ENCODE peak calls at places on chromosomes 5 and 9, in eight cellular contexts. One of them, this sample, is unnamed.
A peak's percentile ranks its signal among the peaks of the same experiment; 100 is the strongest.

GRCh38 chr9:100587375-100587774 is 9.5 kb downstream of the CAVIN4 start:
- DNase-seq in Panc1: no peak
- DNase-seq in stomach: no peak
- DNase-seq in upper lobe of left lung: no peak
- DNase-seq in H1: no peak
- DNase-seq in sigmoid colon: no peak
- DNase-seq in HCT116: peak; percentile 26
- DNase-seq in prostate gland: no peak
- DNase-seq in this sample: no peak

GRCh38 chr5:57724836-57725235 is 242.2 kb upstream of the ACTBL2 start:
- DNase-seq in Panc1: no peak
- DNase-seq in stomach: no peak
- DNase-seq in upper lobe of left lung: no peak
- DNase-seq in H1: no peak
- DNase-seq in sigmoid colon: no peak
- DNase-seq in HCT116: no peak
- DNase-seq in prostate gland: no peak
- DNase-seq in this sample: no peak

GRCh38 chr5:16934123-16934522 is 2.0 kb downstream of the MYO10 start:
- DNase-seq in Panc1: peak; percentile 77
- DNase-seq in stomach: peak; percentile 74
- DNase-seq in upper lobe of left lung: no peak
- DNase-seq in H1: peak; percentile 51
- DNase-seq in sigmoid colon: peak; percentile 69
- DNase-seq in HCT116: peak; percentile 63
- DNase-seq in prostate gland: peak; percentile 50
- DNase-seq in this sample: no peak

GRCh38 chr5:52878671-52879070 is 91.0 kb downstream of the ITGA1 start:
- DNase-seq in Panc1: no peak
- DNase-seq in stomach: no peak
- DNase-seq in upper lobe of left lung: no peak
- DNase-seq in H1: no peak
- DNase-seq in sigmoid colon: no peak
- DNase-seq in HCT116: no peak
- DNase-seq in prostate gland: no peak
- DNase-seq in this sample: no peak

GRCh38 chr5:163433271-163433670 is 4.1 kb upstream of the CCNG1 start:
- DNase-seq in Panc1: no peak
- DNase-seq in stomach: no peak
- DNase-seq in upper lobe of left lung: no peak
- DNase-seq in H1: no peak
- DNase-seq in sigmoid colon: no peak
- DNase-seq in HCT116: no peak
- DNase-seq in prostate gland: no peak
- DNase-seq in this sample: no peak

GRCh38 chr9:78695521-78695920 is 398.6 kb downstream of the PSAT1 start:
- DNase-seq in Panc1: no peak
- DNase-seq in stomach: no peak
- DNase-seq in upper lobe of left lung: peak; percentile 53
- DNase-seq in H1: no peak
- DNase-seq in sigmoid colon: no peak
- DNase-seq in HCT116: no peak
- DNase-seq in prostate gland: no peak
- DNase-seq in this sample: no peak

GRCh38 chr5:34658023-34658422 is 1.9 kb downstream of the RAI14 start:
- DNase-seq in Panc1: no peak
- DNase-seq in stomach: no peak
- DNase-seq in upper lobe of left lung: no peak
- DNase-seq in H1: no peak
- DNase-seq in sigmoid colon: no peak
- DNase-seq in HCT116: no peak
- DNase-seq in prostate gland: no peak
- DNase-seq in this sample: no peak

GRCh38 chr5:174311531-174312269 is 266.2 kb downstream of the NSG2 start:
- DNase-seq in Panc1: no peak
- DNase-seq in stomach: peak; percentile 72
- DNase-seq in upper lobe of left lung: peak; percentile 96
- DNase-seq in H1: no peak
- DNase-seq in sigmoid colon: no peak
- DNase-seq in HCT116: no peak
- DNase-seq in prostate gland: peak; percentile 50
- DNase-seq in this sample: peak; percentile 66

GRCh38 chr9:115157245-115157674 is 39.3 kb upstream of the TNC start:
- DNase-seq in Panc1: no peak
- DNase-seq in stomach: no peak
- DNase-seq in upper lobe of left lung: no peak
- DNase-seq in H1: no peak
- DNase-seq in sigmoid colon: peak; percentile 66
- DNase-seq in HCT116: peak; percentile 49
- DNase-seq in prostate gland: no peak
- DNase-seq in this sample: no peak

GRCh38 chr9:131276107-131276888 is at the start of gene FAM78A:
- DNase-seq in Panc1: no peak
- DNase-seq in stomach: peak; percentile 57
- DNase-seq in upper lobe of left lung: peak; percentile 95
- DNase-seq in H1: no peak
- DNase-seq in sigmoid colon: no peak
- DNase-seq in HCT116: no peak
- DNase-seq in prostate gland: no peak
- DNase-seq in this sample: no peak

GRCh38 chr5:154356958-154357357 is 88.8 kb upstream of the SAP30L start:
- DNase-seq in Panc1: no peak
- DNase-seq in stomach: no peak
- DNase-seq in upper lobe of left lung: no peak
- DNase-seq in H1: no peak
- DNase-seq in sigmoid colon: peak; percentile 4
- DNase-seq in HCT116: no peak
- DNase-seq in prostate gland: no peak
- DNase-seq in this sample: no peak

GRCh38 chr5:30092548-30092947 is 1100.9 kb upstream of the CDH6 start:
- DNase-seq in Panc1: no peak
- DNase-seq in stomach: no peak
- DNase-seq in upper lobe of left lung: no peak
- DNase-seq in H1: no peak
- DNase-seq in sigmoid colon: no peak
- DNase-seq in HCT116: no peak
- DNase-seq in prostate gland: no peak
- DNase-seq in this sample: no peak

GRCh38 chr9:93155716-93156474 is 21.8 kb upstream of the NINJ1 start:
- DNase-seq in Panc1: no peak
- DNase-seq in stomach: no peak
- DNase-seq in upper lobe of left lung: peak; percentile 58
- DNase-seq in H1: no peak
- DNase-seq in sigmoid colon: no peak
- DNase-seq in HCT116: no peak
- DNase-seq in prostate gland: no peak
- DNase-seq in this sample: no peak

GRCh38 chr9:29773676-29774075 is 2200.4 kb upstream of the C9orf72 start:
- DNase-seq in Panc1: no peak
- DNase-seq in stomach: no peak
- DNase-seq in upper lobe of left lung: no peak
- DNase-seq in H1: no peak
- DNase-seq in sigmoid colon: no peak
- DNase-seq in HCT116: no peak
- DNase-seq in prostate gland: no peak
- DNase-seq in this sample: no peak

GRCh38 chr5:64775288-64775687 is 6.6 kb downstream of the CWC27 start:
- DNase-seq in Panc1: no peak
- DNase-seq in stomach: no peak
- DNase-seq in upper lobe of left lung: no peak
- DNase-seq in H1: no peak
- DNase-seq in sigmoid colon: no peak
- DNase-seq in HCT116: no peak
- DNase-seq in prostate gland: no peak
- DNase-seq in this sample: no peak

GRCh38 chr5:39080597-39081204 is 6.5 kb upstream of the RICTOR start:
- DNase-seq in Panc1: no peak
- DNase-seq in stomach: peak; percentile 50
- DNase-seq in upper lobe of left lung: no peak
- DNase-seq in H1: no peak
- DNase-seq in sigmoid colon: peak; percentile 81
- DNase-seq in HCT116: peak; percentile 60
- DNase-seq in prostate gland: peak; percentile 15
- DNase-seq in this sample: no peak

GRCh38 chr9:6715755-6716643 is 41.8 kb upstream of the KDM4C start:
- DNase-seq in Panc1: no peak
- DNase-seq in stomach: peak; percentile 80
- DNase-seq in upper lobe of left lung: peak; percentile 94
- DNase-seq in H1: no peak
- DNase-seq in sigmoid colon: peak; percentile 67
- DNase-seq in HCT116: peak; percentile 56
- DNase-seq in prostate gland: peak; percentile 47
- DNase-seq in this sample: peak; percentile 54

GRCh38 chr5:74639538-74640449 is 734 bp downstream of the ENC1 start:
- DNase-seq in Panc1: no peak
- DNase-seq in stomach: peak; percentile 52
- DNase-seq in upper lobe of left lung: peak; percentile 90
- DNase-seq in H1: no peak
- DNase-seq in sigmoid colon: peak; percentile 72
- DNase-seq in HCT116: no peak
- DNase-seq in prostate gland: peak; percentile 17
- DNase-seq in this sample: no peak

GRCh38 chr9:112135706-112136105 is 39.4 kb downstream of the SUSD1 start:
- DNase-seq in Panc1: no peak
- DNase-seq in stomach: peak; percentile 31
- DNase-seq in upper lobe of left lung: no peak
- DNase-seq in H1: no peak
- DNase-seq in sigmoid colon: no peak
- DNase-seq in HCT116: no peak
- DNase-seq in prostate gland: no peak
- DNase-seq in this sample: no peak

GRCh38 chr5:58069846-58070245 is 390.0 kb downstream of the PLK2 start:
- DNase-seq in Panc1: no peak
- DNase-seq in stomach: no peak
- DNase-seq in upper lobe of left lung: no peak
- DNase-seq in H1: no peak
- DNase-seq in sigmoid colon: no peak
- DNase-seq in HCT116: no peak
- DNase-seq in prostate gland: peak; percentile 34
- DNase-seq in this sample: no peak

GRCh38 chr5:34639852-34640626 is 16.1 kb upstream of the RAI14 start:
- DNase-seq in Panc1: no peak
- DNase-seq in stomach: no peak
- DNase-seq in upper lobe of left lung: no peak
- DNase-seq in H1: no peak
- DNase-seq in sigmoid colon: no peak
- DNase-seq in HCT116: no peak
- DNase-seq in prostate gland: no peak
- DNase-seq in this sample: no peak

GRCh38 chr5:156367602-156368001 is 40.6 kb downstream of the SGCD start:
- DNase-seq in Panc1: no peak
- DNase-seq in stomach: no peak
- DNase-seq in upper lobe of left lung: no peak
- DNase-seq in H1: no peak
- DNase-seq in sigmoid colon: no peak
- DNase-seq in HCT116: no peak
- DNase-seq in prostate gland: no peak
- DNase-seq in this sample: no peak

GRCh38 chr5:96652769-96653455 is 9.3 kb upstream of the CAST start:
- DNase-seq in Panc1: no peak
- DNase-seq in stomach: no peak
- DNase-seq in upper lobe of left lung: no peak
- DNase-seq in H1: no peak
- DNase-seq in sigmoid colon: no peak
- DNase-seq in HCT116: no peak
- DNase-seq in prostate gland: no peak
- DNase-seq in this sample: no peak

GRCh38 chr9:96318921-96319560 is 17.1 kb upstream of the HSD17B3 start:
- DNase-seq in Panc1: no peak
- DNase-seq in stomach: no peak
- DNase-seq in upper lobe of left lung: no peak
- DNase-seq in H1: no peak
- DNase-seq in sigmoid colon: no peak
- DNase-seq in HCT116: no peak
- DNase-seq in prostate gland: no peak
- DNase-seq in this sample: no peak
- TF ChIP-seq POLR2AphosphoS5 in Panc1: no peak
- TF ChIP-seq POLR2AphosphoS5 in stomach: no peak
- TF ChIP-seq POLR2AphosphoS5 in upper lobe of left lung: no peak
- TF ChIP-seq POLR2AphosphoS5 in H1: no peak
- TF ChIP-seq POLR2AphosphoS5 in sigmoid colon: no peak
- TF ChIP-seq POLR2AphosphoS5 in HCT116: no peak
- TF ChIP-seq POLR2AphosphoS5 in prostate gland: no peak
- TF ChIP-seq POLR2AphosphoS5 in this sample: no peak

GRCh38 chr9:99515087-99515486 is 293.0 kb downstream of the SEC61B start:
- DNase-seq in Panc1: no peak
- DNase-seq in stomach: no peak
- DNase-seq in upper lobe of left lung: no peak
- DNase-seq in H1: no peak
- DNase-seq in sigmoid colon: no peak
- DNase-seq in HCT116: no peak
- DNase-seq in prostate gland: no peak
- DNase-seq in this sample: no peak
- TF ChIP-seq POLR2AphosphoS5 in Panc1: no peak
- TF ChIP-seq POLR2AphosphoS5 in stomach: no peak
- TF ChIP-seq POLR2AphosphoS5 in upper lobe of left lung: peak; percentile 9
- TF ChIP-seq POLR2AphosphoS5 in H1: no peak
- TF ChIP-seq POLR2AphosphoS5 in sigmoid colon: no peak
- TF ChIP-seq POLR2AphosphoS5 in HCT116: no peak
- TF ChIP-seq POLR2AphosphoS5 in prostate gland: no peak
- TF ChIP-seq POLR2AphosphoS5 in this sample: no peak

GRCh38 chr9:97313243-97313642 is 5.8 kb downstream of the CCDC180 start:
- DNase-seq in Panc1: no peak
- DNase-seq in stomach: no peak
- DNase-seq in upper lobe of left lung: no peak
- DNase-seq in H1: no peak
- DNase-seq in sigmoid colon: no peak
- DNase-seq in HCT116: no peak
- DNase-seq in prostate gland: no peak
- DNase-seq in this sample: no peak

GRCh38 chr9:97313746-97314145 is 6.3 kb downstream of the CCDC180 start:
- DNase-seq in Panc1: no peak
- DNase-seq in stomach: no peak
- DNase-seq in upper lobe of left lung: no peak
- DNase-seq in H1: no peak
- DNase-seq in sigmoid colon: no peak
- DNase-seq in HCT116: no peak
- DNase-seq in prostate gland: no peak
- DNase-seq in this sample: no peak

GRCh38 chr9:97314503-97314902 is 7.0 kb downstream of the CCDC180 start:
- DNase-seq in Panc1: no peak
- DNase-seq in stomach: no peak
- DNase-seq in upper lobe of left lung: peak; percentile 1
- DNase-seq in H1: no peak
- DNase-seq in sigmoid colon: no peak
- DNase-seq in HCT116: no peak
- DNase-seq in prostate gland: no peak
- DNase-seq in this sample: no peak

GRCh38 chr9:97316904-97317303 is 9.4 kb downstream of the CCDC180 start:
- DNase-seq in Panc1: no peak
- DNase-seq in stomach: no peak
- DNase-seq in upper lobe of left lung: peak; percentile 61
- DNase-seq in H1: no peak
- DNase-seq in sigmoid colon: no peak
- DNase-seq in HCT116: no peak
- DNase-seq in prostate gland: no peak
- DNase-seq in this sample: no peak

GRCh38 chr9:97315550-97315949 is 8.1 kb downstream of the CCDC180 start:
- DNase-seq in Panc1: no peak
- DNase-seq in stomach: no peak
- DNase-seq in upper lobe of left lung: no peak
- DNase-seq in H1: no peak
- DNase-seq in sigmoid colon: no peak
- DNase-seq in HCT116: no peak
- DNase-seq in prostate gland: no peak
- DNase-seq in this sample: no peak
- TF ChIP-seq POLR2AphosphoS5 in Panc1: no peak
- TF ChIP-seq POLR2AphosphoS5 in stomach: no peak
- TF ChIP-seq POLR2AphosphoS5 in upper lobe of left lung: no peak
- TF ChIP-seq POLR2AphosphoS5 in H1: no peak
- TF ChIP-seq POLR2AphosphoS5 in sigmoid colon: no peak
- TF ChIP-seq POLR2AphosphoS5 in HCT116: no peak
- TF ChIP-seq POLR2AphosphoS5 in prostate gland: no peak
- TF ChIP-seq POLR2AphosphoS5 in this sample: no peak

GRCh38 chr5:178215263-178216002 is 11.1 kb downstream of the HNRNPAB start:
- DNase-seq in Panc1: no peak
- DNase-seq in stomach: no peak
- DNase-seq in upper lobe of left lung: no peak
- DNase-seq in H1: no peak
- DNase-seq in sigmoid colon: no peak
- DNase-seq in HCT116: no peak
- DNase-seq in prostate gland: no peak
- DNase-seq in this sample: no peak
- TF ChIP-seq POLR2AphosphoS5 in Panc1: no peak
- TF ChIP-seq POLR2AphosphoS5 in stomach: no peak
- TF ChIP-seq POLR2AphosphoS5 in upper lobe of left lung: no peak
- TF ChIP-seq POLR2AphosphoS5 in H1: peak; percentile 17
- TF ChIP-seq POLR2AphosphoS5 in sigmoid colon: no peak
- TF ChIP-seq POLR2AphosphoS5 in HCT116: no peak
- TF ChIP-seq POLR2AphosphoS5 in prostate gland: no peak
- TF ChIP-seq POLR2AphosphoS5 in this sample: no peak

This sample was measured in breast epithelium.